ENCODE peak calls at places on chromosomes 5 and 9, in five cellular contexts. K is lower lobe of right lung, Q is NCI-H2171, I is stomach, A is psoas muscle. V is an unnamed sample.

GRCh38 chr9:108194154-108194553 is 661.6 kb downstream of the ACTL7B start:
- DNase-seq in A (no peak), K (no peak), Q (no peak), I (no peak), V (peak; percentile 52)

GRCh38 chr9:73531658-73532057 is 380.0 kb downstream of the ANXA1 start:
- DNase-seq in K (no peak), Q (no peak), A (no peak), I (no peak), V (no peak)

GRCh38 chr5:135825373-135826220 is 8.9 kb upstream of the SLC25A48 start:
- DNase-seq in A (peak; percentile 42), K (no peak), Q (no peak), I (no peak), V (no peak)

GRCh38 chr5:155529366-155529765 is 515.8 kb downstream of the KIF4B start:
- DNase-seq in I (no peak), K (no peak), A (no peak), Q (no peak), V (no peak)

GRCh38 chr5:142845402-142845901 is 75.3 kb downstream of the ARHGAP26 start:
- DNase-seq in Q (no peak), I (no peak), K (no peak), A (no peak), V (no peak)

GRCh38 chr9:16133556-16134227 is 580.8 kb downstream of the CCDC171 start:
- DNase-seq in A (peak; percentile 55), Q (no peak), I (no peak), K (peak; percentile 52), V (peak; percentile 66)

GRCh38 chr5:178818094-178818493 is 41.7 kb upstream of the ZNF354B start:
- DNase-seq in A (no peak), Q (no peak), I (no peak), K (no peak), V (no peak)

GRCh38 chr5:90161399-90161798 is 248.2 kb downstream of the CETN3 start:
- DNase-seq in Q (no peak), A (no peak), I (peak; percentile 33), K (peak; percentile 57), V (no peak)

GRCh38 chr5:6543830-6544560 is 88.8 kb downstream of the NSUN2 start:
- DNase-seq in I (no peak), Q (no peak), A (no peak), K (no peak), V (no peak)

GRCh38 chr5:135008981-135009735 is 24.9 kb downstream of the PITX1 start:
- DNase-seq in A (no peak), K (no peak), Q (no peak), I (no peak), V (no peak)